ENCODE peak calls at places on chromosomes 3 and 15, in five cellular contexts. Q, F, Y, S and N are unnamed samples.

GRCh38 chr3:40878464-40878905 is 320.8 kb upstream of the CTNNB1 start:
- DNase-seq in Y (no peak), Q (no peak), F (no peak), S (no peak), N (no peak)

GRCh38 chr3:48428863-48429415 is 947 bp downstream of the PLXNB1 start:
- DNase-seq in Y (no peak), F (no peak), S (no peak), Q (no peak), N (no peak)

GRCh38 chr3:126451511-126451910 is 24.2 kb downstream of the ZXDC start:
- DNase-seq in S (no peak), Y (no peak), F (no peak), Q (no peak), N (no peak)

GRCh38 chr15:81224232-81224631 is 27.6 kb downstream of the IL16 start:
- DNase-seq in Y (no peak), Q (no peak), S (no peak), F (no peak), N (no peak)

GRCh38 chr3:127226946-127227842 is 34.3 kb downstream of the PRR23E start:
- DNase-seq in Y (no peak), S (no peak), Q (peak; percentile 89), F (no peak), N (no peak)

GRCh38 chr3:20683912-20684311 is 497.9 kb upstream of the SGO1 start:
- DNase-seq in Y (no peak), F (no peak), Q (no peak), S (no peak), N (no peak)

GRCh38 chr3:11727207-11727606 is 83.5 kb upstream of the VGLL4 start:
- DNase-seq in Y (no peak), F (no peak), S (no peak), Q (no peak), N (no peak)

GRCh38 chr3:52682016-52682415 is 3.7 kb downstream of the PBRM1 start:
- DNase-seq in F (no peak), Q (peak; percentile 48), S (no peak), Y (no peak), N (peak; percentile 6)

GRCh38 chr3:174270841-174271240 is 588.3 kb upstream of the NAALADL2 start:
- DNase-seq in Y (no peak), F (no peak), Q (no peak), S (no peak), N (no peak)

GRCh38 chr3:106423321-106424225 is 554.8 kb upstream of the CBLB start:
- DNase-seq in Q (no peak), S (no peak), F (no peak), Y (no peak), N (no peak)

GRCh38 chr3:50592568-50592967 is 19.0 kb downstream of the CISH start:
- DNase-seq in Y (no peak), Q (peak; percentile 65), F (no peak), S (no peak), N (peak; percentile 76)

GRCh38 chr15:48176957-48177356 is 1.1 kb downstream of the MYEF2 start:
- DNase-seq in S (no peak), F (no peak), Q (no peak), Y (no peak), N (no peak)

GRCh38 chr3:156750874-156751245 is 75.3 kb upstream of the LEKR1 start:
- DNase-seq in Q (no peak), S (no peak), Y (no peak), F (no peak), N (peak; percentile 2)

GRCh38 chr3:160485931-160486330 is 36.3 kb upstream of the TRIM59 start:
- DNase-seq in Y (no peak), S (no peak), Q (peak; percentile 20), F (no peak), N (no peak)

GRCh38 chr15:83398591-83398990 is 48.5 kb upstream of the SH3GL3 start:
- DNase-seq in S (no peak), F (no peak), Q (no peak), Y (no peak), N (no peak)

GRCh38 chr3:12405432-12406272 is 78.6 kb upstream of the TSEN2 start:
- DNase-seq in S (no peak), Y (no peak), Q (peak; percentile 26), F (no peak), N (no peak)

GRCh38 chr3:132394334-132394733 is 23.0 kb upstream of the DNAJC13 start:
- DNase-seq in F (no peak), Q (no peak), Y (no peak), S (no peak), N (no peak)

GRCh38 chr3:8891774-8892173 is 71.5 kb downstream of the RAD18 start:
- DNase-seq in Y (no peak), F (no peak), S (no peak), Q (no peak), N (no peak)

GRCh38 chr3:81718311-81718710 is 43.1 kb downstream of the GBE1 start:
- DNase-seq in S (no peak), Y (no peak), Q (no peak), F (no peak), N (no peak)

GRCh38 chr3:52225452-52226228 is at the start of gene TLR9:
- DNase-seq in F (no peak), S (no peak), Y (no peak), Q (peak; percentile 75), N (peak; percentile 61)

GRCh38 chr3:196976891-196977420 is 8.3 kb upstream of the PIGZ start:
- DNase-seq in Q (no peak), S (no peak), Y (no peak), F (no peak), N (no peak)

GRCh38 chr3:38479431-38480092 is 16.6 kb upstream of the EXOG start:
- DNase-seq in Y (no peak), S (no peak), Q (peak; percentile 54), F (no peak), N (peak; percentile 22)

GRCh38 chr15:37847776-37848175 is 86.7 kb upstream of the TMCO5A start:
- DNase-seq in Q (no peak), S (no peak), F (no peak), Y (no peak), N (no peak)

GRCh38 chr3:100040446-100040845 is 73.9 kb downstream of the FILIP1L start:
- DNase-seq in Y (no peak), Q (no peak), F (no peak), S (no peak), N (no peak)

GRCh38 chr3:28019740-28020139 is 221.7 kb upstream of the CMC1 start:
- DNase-seq in Q (no peak), Y (no peak), F (no peak), S (no peak), N (no peak)

GRCh38 chr3:147394168-147394941 is 12.0 kb downstream of the ZIC4 start:
- DNase-seq in Y (no peak), F (no peak), S (no peak), Q (no peak), N (no peak)

GRCh38 chr15:71880276-71880675 is 69.9 kb downstream of the NR2E3 start:
- DNase-seq in F (no peak), Q (no peak), S (no peak), Y (no peak), N (no peak)

GRCh38 chr15:80404719-80405553 is 754 bp downstream of the ARNT2 start:
- DNase-seq in F (no peak), Y (no peak), Q (no peak), S (no peak), N (no peak)